ENCODE peak calls at places on chromosomes 7 and 10, in ten cellular contexts. S, N, A, J, Y, Q, R, I, M and F are unnamed samples.

GRCh38 chr10:26939290-26939956 is 78.7 kb upstream of the ABI1 start:
- DNase-seq in N (no peak), I (no peak), Q (no peak), A (no peak), J (peak; percentile 19), S (no peak), R (no peak), Y (no peak), M (no peak), F (no peak)

GRCh38 chr10:51001587-51001986 is 72.7 kb upstream of the PRKG1 start:
- DNase-seq in N (no peak), I (no peak), J (peak; percentile 17), S (no peak), A (no peak), M (no peak), Q (no peak), Y (no peak), R (peak; percentile 18), F (no peak)

GRCh38 chr10:99522511-99523250 is 10.1 kb upstream of the NKX2-3 start:
- DNase-seq in Y (no peak), J (peak; percentile 89), M (no peak), R (no peak), I (no peak), Q (no peak), S (no peak), A (no peak), N (no peak), F (peak; percentile 88)

GRCh38 chr7:41870017-41870416 is 167.1 kb upstream of the INHBA start:
- DNase-seq in A (no peak), I (no peak), M (no peak), R (no peak), S (no peak), N (no peak), Y (no peak), J (no peak), Q (no peak), F (no peak)

GRCh38 chr10:44068716-44069482 is 316.0 kb downstream of the CXCL12 start:
- DNase-seq in A (no peak), J (no peak), I (no peak), S (no peak), N (no peak), M (no peak), Y (no peak), R (no peak), Q (no peak), F (no peak)

GRCh38 chr10:119268871-119269506 is 61.6 kb downstream of the GRK5 start:
- DNase-seq in Q (no peak), S (no peak), A (no peak), Y (no peak), M (no peak), I (no peak), J (no peak), N (no peak), R (peak; percentile 89), F (no peak)

GRCh38 chr10:47326306-47326926 is 4.2 kb downstream of the GDF2 start:
- DNase-seq in Q (no peak), S (no peak), N (no peak), J (no peak), M (no peak), R (no peak), I (no peak), Y (no peak), A (no peak), F (peak; percentile 43)

GRCh38 chr7:25952277-25953057 is 199.5 kb upstream of the NFE2L3 start:
- DNase-seq in R (no peak), N (no peak), J (peak; percentile 50), I (no peak), A (no peak), Q (no peak), Y (no peak), S (no peak), M (no peak), F (no peak)

GRCh38 chr10:102743588-102744373 is at the start of gene WBP1L:
- DNase-seq in J (peak; percentile 93), S (peak; percentile 100), R (peak; percentile 95), Y (peak; percentile 98), N (peak; percentile 92), Q (peak; percentile 96), A (peak; percentile 95), M (peak; percentile 92), I (peak; percentile 97), F (peak; percentile 99)

GRCh38 chr10:2619472-2619871 is 447.9 kb upstream of the PFKP start:
- DNase-seq in S (no peak), M (no peak), R (no peak), J (peak; percentile 54), A (no peak), N (no peak), Q (no peak), I (no peak), Y (no peak), F (no peak)

GRCh38 chr7:157813741-157814661 is 477.2 kb downstream of the DNAJB6 start:
- DNase-seq in A (no peak), M (no peak), Y (no peak), Q (no peak), I (no peak), J (peak; percentile 60), R (no peak), S (no peak), N (no peak), F (no peak)

GRCh38 chr10:50228672-50229071 is 22.6 kb downstream of the ASAH2 start:
- DNase-seq in S (no peak), I (no peak), Q (no peak), N (no peak), J (no peak), R (no peak), A (no peak), Y (no peak), M (no peak), F (no peak)

GRCh38 chr10:43854042-43854441 is 205.4 kb upstream of the ZNF32 start:
- DNase-seq in Q (no peak), N (no peak), I (no peak), S (no peak), J (no peak), R (no peak), M (no peak), Y (no peak), A (no peak), F (peak; percentile 92)

GRCh38 chr7:134645935-134646334 is 718 bp upstream of the BPGM start:
- DNase-seq in R (no peak), S (no peak), Q (no peak), I (no peak), M (no peak), N (no peak), J (no peak), A (no peak), Y (no peak), F (no peak)

GRCh38 chr10:7491230-7491629 is 80.4 kb upstream of the SFMBT2 start:
- DNase-seq in S (no peak), J (no peak), Q (no peak), M (no peak), N (no peak), A (no peak), I (no peak), Y (no peak), R (no peak), F (no peak)

GRCh38 chr10:124678566-124679240 is 65.5 kb downstream of the FAM53B start:
- DNase-seq in Q (no peak), J (no peak), R (no peak), A (peak; percentile 15), Y (no peak), S (no peak), N (no peak), I (no peak), M (no peak), F (no peak)

GRCh38 chr10:103889121-103889720 is 28.8 kb downstream of the STN1 start:
- DNase-seq in N (no peak), Q (no peak), I (no peak), S (no peak), A (no peak), M (no peak), Y (no peak), R (no peak), J (no peak), F (no peak)

GRCh38 chr7:5629941-5630340 is 151.5 kb downstream of the RNF216 start:
- DNase-seq in N (no peak), M (no peak), R (no peak), A (no peak), Q (no peak), Y (no peak), I (no peak), S (no peak), J (no peak), F (peak; percentile 93)

GRCh38 chr10:61971016-61971350 is 69.5 kb downstream of the ARID5B start:
- DNase-seq in M (no peak), J (no peak), N (no peak), S (no peak), I (no peak), A (no peak), Y (no peak), R (no peak), Q (no peak), F (no peak)

GRCh38 chr7:117808273-117808868 is 64.9 kb downstream of the CTTNBP2 start:
- DNase-seq in R (no peak), N (no peak), A (peak; percentile 29), S (peak; percentile 75), J (no peak), Q (no peak), I (no peak), Y (peak; percentile 45), M (no peak), F (no peak)

GRCh38 chr7:25727876-25728275 is 424.1 kb upstream of the NFE2L3 start:
- DNase-seq in A (no peak), I (no peak), N (no peak), J (no peak), M (no peak), R (no peak), Y (no peak), Q (no peak), S (no peak), F (no peak)

GRCh38 chr7:155263051-155263450 is 34.6 kb upstream of the INSIG1 start:
- DNase-seq in R (no peak), A (no peak), Y (no peak), Q (no peak), N (no peak), I (no peak), M (no peak), J (no peak), S (no peak), F (no peak)

GRCh38 chr7:158991824-158992621 is 135.7 kb downstream of the DYNC2I1 start:
- DNase-seq in Y (no peak), A (no peak), J (peak; percentile 72), I (no peak), M (no peak), S (no peak), R (no peak), N (no peak), Q (no peak), F (no peak)

GRCh38 chr10:57599440-57599839 is 668.3 kb downstream of the IPMK start:
- DNase-seq in Y (no peak), N (no peak), J (no peak), S (no peak), Q (no peak), M (no peak), R (no peak), A (no peak), I (no peak), F (no peak)

GRCh38 chr7:116780521-116780920 is 81.9 kb upstream of the CAPZA2 start:
- DNase-seq in S (no peak), A (no peak), Q (no peak), M (no peak), R (no peak), N (no peak), J (no peak), Y (no peak), I (no peak), F (no peak)

GRCh38 chr10:4947635-4948596 is 15.3 kb upstream of the AKR1C1 start:
- DNase-seq in S (peak; percentile 12), R (no peak), J (no peak), M (no peak), Y (peak; percentile 46), Q (no peak), I (no peak), N (no peak), A (no peak), F (no peak)

GRCh38 chr10:50937230-50937907 is 51.9 kb upstream of the A1CF start:
- DNase-seq in S (no peak), I (no peak), Q (no peak), N (no peak), R (no peak), J (peak; percentile 11), A (no peak), M (no peak), Y (no peak), F (no peak)

GRCh38 chr10:7846591-7846990 is 28.3 kb downstream of the TAF3 start:
- DNase-seq in Q (no peak), R (no peak), A (no peak), I (no peak), N (no peak), J (no peak), S (no peak), M (no peak), Y (no peak), F (no peak)